ENCODE peak calls at places on chromosome 7, in four cellular contexts. One of them, this sample, is unnamed.

GRCh38 chr7:38451840-38452239 is 178.4 kb upstream of the TARP start:
- DNase-seq in thyroid gland: no peak
- DNase-seq in GM23248: peak; percentile 76
- DNase-seq in psoas muscle: no peak
- DNase-seq in this sample: no peak

GRCh38 chr7:88146611-88147010 is 73.2 kb downstream of the SRI start:
- DNase-seq in thyroid gland: peak; percentile 13
- DNase-seq in GM23248: no peak
- DNase-seq in psoas muscle: no peak
- DNase-seq in this sample: no peak

GRCh38 chr7:20306499-20306946 is 24.2 kb upstream of the ITGB8 start:
- DNase-seq in thyroid gland: no peak
- DNase-seq in GM23248: no peak
- DNase-seq in psoas muscle: no peak
- DNase-seq in this sample: no peak

GRCh38 chr7:38846280-38846679 is 62.7 kb downstream of the VPS41 start:
- DNase-seq in thyroid gland: no peak
- DNase-seq in GM23248: no peak
- DNase-seq in psoas muscle: no peak
- DNase-seq in this sample: no peak

GRCh38 chr7:25615603-25616002 is 387.3 kb upstream of the NPVF start:
- DNase-seq in thyroid gland: no peak
- DNase-seq in GM23248: no peak
- DNase-seq in psoas muscle: no peak
- DNase-seq in this sample: no peak

GRCh38 chr7:43463401-43463980 is 119.4 kb upstream of the STK17A start:
- DNase-seq in thyroid gland: no peak
- DNase-seq in GM23248: peak; percentile 83
- DNase-seq in psoas muscle: no peak
- DNase-seq in this sample: no peak

GRCh38 chr7:150356265-150356897 is 12.2 kb upstream of the REPIN1 start:
- DNase-seq in thyroid gland: no peak
- DNase-seq in GM23248: peak; percentile 48
- DNase-seq in psoas muscle: no peak
- DNase-seq in this sample: no peak

GRCh38 chr7:118995395-118995794 is 770.9 kb downstream of the ANKRD7 start:
- DNase-seq in thyroid gland: no peak
- DNase-seq in GM23248: no peak
- DNase-seq in psoas muscle: no peak
- DNase-seq in this sample: no peak

GRCh38 chr7:82600601-82601000 is 157.0 kb upstream of the CACNA2D1 start:
- DNase-seq in thyroid gland: no peak
- DNase-seq in GM23248: no peak
- DNase-seq in psoas muscle: no peak
- DNase-seq in this sample: no peak

GRCh38 chr7:79298145-79298760 is 155.2 kb downstream of the MAGI2 start:
- DNase-seq in thyroid gland: peak; percentile 18
- DNase-seq in GM23248: peak; percentile 75
- DNase-seq in psoas muscle: no peak
- DNase-seq in this sample: no peak

GRCh38 chr7:127447326-127447945 is 54.9 kb upstream of the ZNF800 start:
- DNase-seq in thyroid gland: no peak
- DNase-seq in GM23248: peak; percentile 65
- DNase-seq in psoas muscle: no peak
- DNase-seq in this sample: no peak

GRCh38 chr7:105935250-105935649 is 27.8 kb upstream of the CDHR3 start:
- DNase-seq in thyroid gland: peak; percentile 79
- DNase-seq in GM23248: no peak
- DNase-seq in psoas muscle: no peak
- DNase-seq in this sample: no peak

GRCh38 chr7:30445770-30446169 is 32.8 kb downstream of the NOD1 start:
- DNase-seq in thyroid gland: peak; percentile 95
- DNase-seq in GM23248: peak; percentile 58
- DNase-seq in psoas muscle: peak; percentile 67
- DNase-seq in this sample: peak; percentile 73

GRCh38 chr7:158076215-158076614 is 511.4 kb downstream of the PTPRN2 start:
- DNase-seq in thyroid gland: no peak
- DNase-seq in GM23248: no peak
- DNase-seq in psoas muscle: no peak
- DNase-seq in this sample: no peak

GRCh38 chr7:76403780-76404494 is 5.6 kb downstream of the SSC4D start:
- DNase-seq in thyroid gland: no peak
- DNase-seq in GM23248: no peak
- DNase-seq in psoas muscle: no peak
- DNase-seq in this sample: no peak

GRCh38 chr7:74527842-74528241 is 74.1 kb downstream of the GTF2IRD1 start:
- DNase-seq in thyroid gland: peak; percentile 79
- DNase-seq in GM23248: no peak
- DNase-seq in psoas muscle: no peak
- DNase-seq in this sample: no peak

GRCh38 chr7:2974093-2974819 is 69.4 kb downstream of the CARD11 start:
- DNase-seq in thyroid gland: no peak
- DNase-seq in GM23248: no peak
- DNase-seq in psoas muscle: no peak
- DNase-seq in this sample: no peak

GRCh38 chr7:157158400-157158799 is 19.7 kb downstream of the UBE3C start:
- DNase-seq in thyroid gland: no peak
- DNase-seq in GM23248: peak; percentile 20
- DNase-seq in psoas muscle: no peak
- DNase-seq in this sample: no peak

GRCh38 chr7:24945899-24946298 is 34.1 kb downstream of the OSBPL3 start:
- DNase-seq in thyroid gland: no peak
- DNase-seq in GM23248: no peak
- DNase-seq in psoas muscle: no peak
- DNase-seq in this sample: no peak

GRCh38 chr7:133568544-133568943 is 315.7 kb downstream of the EXOC4 start:
- DNase-seq in thyroid gland: no peak
- DNase-seq in GM23248: no peak
- DNase-seq in psoas muscle: no peak
- DNase-seq in this sample: no peak

GRCh38 chr7:64867863-64868440 is 35.1 kb upstream of the ZNF273 start:
- DNase-seq in thyroid gland: no peak
- DNase-seq in GM23248: no peak
- DNase-seq in psoas muscle: no peak
- DNase-seq in this sample: no peak

GRCh38 chr7:84455788-84456187 is 261.2 kb upstream of the SEMA3A start:
- DNase-seq in thyroid gland: no peak
- DNase-seq in GM23248: peak; percentile 31
- DNase-seq in psoas muscle: no peak
- DNase-seq in this sample: no peak

GRCh38 chr7:111436608-111437007 is 125.7 kb downstream of the IMMP2L start:
- DNase-seq in thyroid gland: no peak
- DNase-seq in GM23248: no peak
- DNase-seq in psoas muscle: no peak
- DNase-seq in this sample: no peak

GRCh38 chr7:36388423-36388822 is 1.2 kb upstream of the ANLN start:
- DNase-seq in thyroid gland: no peak
- DNase-seq in GM23248: no peak
- DNase-seq in psoas muscle: no peak
- DNase-seq in this sample: no peak

GRCh38 chr7:87213801-87214200 is 5.7 kb downstream of the TMEM243 start:
- DNase-seq in thyroid gland: no peak
- DNase-seq in GM23248: peak; percentile 43
- DNase-seq in psoas muscle: no peak
- DNase-seq in this sample: no peak

GRCh38 chr7:101099969-101100781 is 14.9 kb downstream of the TRIM56 start:
- DNase-seq in thyroid gland: peak; percentile 97
- DNase-seq in GM23248: peak; percentile 99
- DNase-seq in psoas muscle: peak; percentile 96
- DNase-seq in this sample: peak; percentile 97

GRCh38 chr7:149826344-149827088 is 11.7 kb upstream of the ZNF862 start:
- DNase-seq in thyroid gland: no peak
- DNase-seq in GM23248: no peak
- DNase-seq in psoas muscle: no peak
- DNase-seq in this sample: no peak

GRCh38 chr7:157580324-157580723 is 243.5 kb downstream of the DNAJB6 start:
- DNase-seq in thyroid gland: no peak
- DNase-seq in GM23248: no peak
- DNase-seq in psoas muscle: no peak
- DNase-seq in this sample: no peak

GRCh38 chr7:24199978-24200377 is 84.0 kb upstream of the NPY start:
- DNase-seq in thyroid gland: no peak
- DNase-seq in GM23248: no peak
- DNase-seq in psoas muscle: no peak
- DNase-seq in this sample: no peak

GRCh38 chr7:100516135-100516812 is 22.7 kb upstream of the AGFG2 start:
- DNase-seq in thyroid gland: peak; percentile 12
- DNase-seq in GM23248: peak; percentile 88
- DNase-seq in psoas muscle: peak; percentile 52
- DNase-seq in this sample: peak; percentile 59

GRCh38 chr7:107219563-107220244 is 50.9 kb downstream of the HBP1 start:
- DNase-seq in thyroid gland: no peak
- DNase-seq in GM23248: no peak
- DNase-seq in psoas muscle: no peak
- DNase-seq in this sample: no peak

GRCh38 chr7:108372601-108373000 is 83.6 kb downstream of the NRCAM start:
- DNase-seq in thyroid gland: no peak
- DNase-seq in GM23248: no peak
- DNase-seq in psoas muscle: no peak
- DNase-seq in this sample: no peak

GRCh38 chr7:99428972-99429566 is 9.5 kb downstream of the PTCD1 start:
- DNase-seq in thyroid gland: no peak
- DNase-seq in GM23248: no peak
- DNase-seq in psoas muscle: no peak
- DNase-seq in this sample: no peak

GRCh38 chr7:87413951-87414381 is 61.5 kb downstream of the ABCB4 start:
- DNase-seq in thyroid gland: no peak
- DNase-seq in GM23248: peak; percentile 89
- DNase-seq in psoas muscle: peak; percentile 24
- DNase-seq in this sample: no peak

GRCh38 chr7:122327969-122328368 is 23.4 kb upstream of the FEZF1 start:
- DNase-seq in thyroid gland: no peak
- DNase-seq in GM23248: no peak
- DNase-seq in psoas muscle: no peak
- DNase-seq in this sample: no peak

DNA sequence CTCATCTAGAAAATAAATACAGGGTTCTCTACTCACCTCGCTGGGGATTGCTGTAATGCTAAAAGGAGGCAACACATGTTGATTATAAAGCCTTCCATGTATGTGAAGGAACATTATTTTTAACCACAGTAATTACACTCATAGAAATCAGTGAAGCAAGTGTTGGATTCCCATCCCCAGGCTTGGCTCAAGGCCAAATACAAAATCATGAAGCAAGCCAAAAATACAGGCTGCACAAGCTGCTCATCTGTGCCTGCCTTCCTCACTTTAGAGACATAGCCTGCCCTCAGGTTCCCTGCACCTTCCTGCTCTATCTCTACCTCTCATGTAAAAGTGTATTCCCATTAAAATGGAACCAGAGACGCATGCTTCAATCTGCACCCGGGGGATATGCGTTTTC is 1077.1 kb upstream of the C7orf33 start:
- DNase-seq in thyroid gland: peak; percentile 3
- DNase-seq in GM23248: no peak
- DNase-seq in psoas muscle: no peak
- DNase-seq in this sample: no peak
- H3K9me3 ChIP-seq in thyroid gland: no peaks in the 10 kb centered on the region
- H3K9me3 ChIP-seq in GM23248: no peaks in the 10 kb centered on the region
- H3K9me3 ChIP-seq in psoas muscle: no peaks in the 10 kb centered on the region
- H3K9me3 ChIP-seq in this sample: no peaks in the 10 kb centered on the region

GRCh38 chr7:22572937-22573336 is 72.9 kb upstream of the STEAP1B start:
- DNase-seq in thyroid gland: no peak
- DNase-seq in GM23248: peak; percentile 68
- DNase-seq in psoas muscle: no peak
- DNase-seq in this sample: no peak

GRCh38 chr7:22566592-22566991 is 66.6 kb upstream of the STEAP1B start:
- DNase-seq in thyroid gland: no peak
- DNase-seq in GM23248: no peak
- DNase-seq in psoas muscle: no peak
- DNase-seq in this sample: no peak

GRCh38 chr7:22571776-22572175 is 71.8 kb upstream of the STEAP1B start:
- DNase-seq in thyroid gland: no peak
- DNase-seq in GM23248: no peak
- DNase-seq in psoas muscle: no peak
- DNase-seq in this sample: no peak

GRCh38 chr7:22572292-22572691 is 72.3 kb upstream of the STEAP1B start:
- DNase-seq in thyroid gland: no peak
- DNase-seq in GM23248: peak; percentile 76
- DNase-seq in psoas muscle: no peak
- DNase-seq in this sample: no peak

DNA sequence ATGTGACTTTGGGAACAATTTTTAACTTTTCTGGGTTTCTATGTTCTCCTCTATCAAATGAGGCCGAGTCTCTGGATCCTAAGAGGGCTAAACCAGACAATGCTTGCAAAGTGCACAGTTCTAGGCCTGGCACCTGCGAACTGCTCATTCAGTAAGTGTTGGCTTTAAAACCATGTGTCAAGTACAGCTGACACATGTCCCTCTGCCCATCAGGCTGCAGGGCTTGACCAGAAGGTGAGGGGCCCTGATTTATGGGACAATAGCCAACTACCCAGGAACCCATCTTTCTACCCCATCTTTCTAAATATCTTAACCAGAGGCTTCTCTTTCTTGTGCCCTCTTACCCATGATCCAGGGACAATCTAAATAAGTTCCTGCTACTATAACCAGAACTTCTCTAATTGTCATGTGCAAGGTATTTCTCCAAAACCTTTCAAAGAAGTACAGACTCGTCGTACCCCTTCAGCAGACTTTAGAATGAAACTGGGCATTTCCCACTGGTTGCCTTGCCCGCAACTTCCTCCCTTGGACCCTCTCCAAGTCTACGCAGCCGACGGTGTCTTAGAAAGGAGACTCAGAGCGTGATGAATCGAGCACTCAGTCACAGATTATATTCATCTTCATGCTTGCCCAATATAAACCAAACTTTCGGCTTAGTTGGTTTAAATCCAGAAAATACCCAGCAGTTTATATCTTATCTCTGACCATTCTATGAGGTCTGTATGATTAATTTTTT is 69.8 kb upstream of the STEAP1B start:
- DNase-seq in thyroid gland: no peak
- DNase-seq in GM23248: no peak
- DNase-seq in psoas muscle: no peak
- DNase-seq in this sample: no peak
- H3K36me3 ChIP-seq in thyroid gland: no peaks in the 10 kb centered on the region
- H3K36me3 ChIP-seq in GM23248: no peaks in the 10 kb centered on the region
- H3K36me3 ChIP-seq in psoas muscle: no peaks in the 10 kb centered on the region
- H3K36me3 ChIP-seq in this sample: no peaks in the 10 kb centered on the region

GRCh38 chr7:71563276-71563675 is 431.3 kb downstream of the GALNT17 start:
- DNase-seq in thyroid gland: no peak
- DNase-seq in GM23248: no peak
- DNase-seq in psoas muscle: no peak
- DNase-seq in this sample: no peak
- H3K9me3 ChIP-seq in thyroid gland: no peaks in the 10 kb centered on the region
- H3K9me3 ChIP-seq in GM23248: no peaks in the 10 kb centered on the region
- H3K9me3 ChIP-seq in psoas muscle: no peaks in the 10 kb centered on the region
- H3K9me3 ChIP-seq in this sample: no peaks in the 10 kb centered on the region

DNA sequence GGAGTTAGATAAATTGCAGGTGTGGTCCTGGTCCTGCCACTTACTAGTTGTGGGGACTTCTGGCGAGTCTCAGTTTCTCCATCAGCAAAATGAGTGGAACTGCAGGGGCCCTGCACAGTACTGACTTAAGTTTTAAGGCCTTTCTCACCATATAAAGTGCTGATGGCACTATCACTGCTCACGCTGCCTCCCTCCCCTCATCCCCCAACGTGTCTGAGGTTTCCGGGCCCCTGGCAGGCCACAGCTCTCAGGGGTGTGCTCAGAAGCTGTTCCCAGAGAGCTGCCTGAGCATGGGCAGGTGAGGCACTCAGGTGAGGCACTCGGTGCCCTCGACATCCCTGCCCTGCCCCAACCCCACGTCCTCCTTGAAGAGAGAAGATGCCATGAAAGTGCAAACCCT is 74.2 kb downstream of the VOPP1 start:
- DNase-seq in thyroid gland: no peak
- DNase-seq in GM23248: no peak
- DNase-seq in psoas muscle: no peak
- DNase-seq in this sample: no peak
- H3K36me3 ChIP-seq in thyroid gland: no peaks in the 10 kb centered on the region
- H3K36me3 ChIP-seq in GM23248: no peaks in the 10 kb centered on the region
- H3K36me3 ChIP-seq in psoas muscle: peaks cover 23% of the 10 kb centered on the region
- H3K36me3 ChIP-seq in this sample: no peaks in the 10 kb centered on the region

This sample was measured in ovary.